ENCODE peak calls at places on chromosome 19, in four cellular contexts. One of them, this sample, is unnamed.

GRCh38 chr19:35013047-35013819 is 13.1 kb downstream of the GRAMD1A start:
- DNase-seq in K562: peak
- DNase-seq in HepG2: peak
- DNase-seq in WTC11: peak
- DNase-seq in this sample: peak

GRCh38 chr19:39941615-39942507 is 7.4 kb upstream of the FCGBP start:
- DNase-seq in WTC11: no peak
- DNase-seq in HepG2: no peak
- DNase-seq in K562: no peak
- DNase-seq in this sample: no peak

GRCh38 chr19:7738023-7738422 is 6.1 kb upstream of the CLEC4G start:
- DNase-seq in HepG2: no peak
- DNase-seq in K562: no peak
- DNase-seq in WTC11: no peak
- DNase-seq in this sample: no peak

GRCh38 chr19:6528544-6529121 is 2.2 kb upstream of the TNFSF9 start:
- DNase-seq in WTC11: peak
- DNase-seq in HepG2: peak
- DNase-seq in K562: no peak
- DNase-seq in this sample: no peak

GRCh38 chr19:47725759-47726401 is 12.7 kb downstream of the EHD2 start:
- DNase-seq in WTC11: no peak
- DNase-seq in K562: no peak
- DNase-seq in HepG2: no peak
- DNase-seq in this sample: no peak

GRCh38 chr19:19849056-19849455 is 16.6 kb upstream of the ZNF253 start:
- DNase-seq in WTC11: no peak
- DNase-seq in K562: no peak
- DNase-seq in HepG2: no peak
- DNase-seq in this sample: no peak

GRCh38 chr19:29893606-29894284 is 48.3 kb upstream of the URI1 start:
- DNase-seq in K562: peak
- DNase-seq in WTC11: no peak
- DNase-seq in HepG2: no peak
- DNase-seq in this sample: no peak

GRCh38 chr19:10544242-10544752 is 593 bp downstream of the ATG4D start:
- DNase-seq in WTC11: no peak
- DNase-seq in HepG2: no peak
- DNase-seq in K562: peak
- DNase-seq in this sample: no peak

GRCh38 chr19:23996549-23996948 is 81.9 kb downstream of the ZNF726 start:
- DNase-seq in WTC11: peak
- DNase-seq in HepG2: peak
- DNase-seq in K562: peak
- DNase-seq in this sample: peak

GRCh38 chr19:45092747-45093678 is at the start of gene PPP1R37:
- DNase-seq in HepG2: peak
- DNase-seq in WTC11: peak
- DNase-seq in K562: peak
- DNase-seq in this sample: peak

GRCh38 chr19:32598022-32598421 is 17.0 kb downstream of the PDCD5 start:
- DNase-seq in K562: no peak
- DNase-seq in WTC11: no peak
- DNase-seq in HepG2: no peak
- DNase-seq in this sample: no peak

GRCh38 chr19:54023191-54023590 is 31.8 kb downstream of the CACNG6 start:
- DNase-seq in WTC11: no peak
- DNase-seq in HepG2: no peak
- DNase-seq in K562: no peak
- DNase-seq in this sample: no peak

GRCh38 chr19:12938536-12939291 is at the start of gene CALR:
- DNase-seq in K562: no peak
- DNase-seq in WTC11: no peak
- DNase-seq in HepG2: no peak
- DNase-seq in this sample: no peak

GRCh38 chr19:46856062-46857022 is 4.5 kb upstream of the ARHGAP35 start:
- DNase-seq in K562: peak
- DNase-seq in HepG2: peak
- DNase-seq in WTC11: peak
- DNase-seq in this sample: peak

GRCh38 chr19:29076963-29077362 is 136.0 kb downstream of the UQCRFS1 start:
- DNase-seq in HepG2: no peak
- DNase-seq in K562: no peak
- DNase-seq in WTC11: no peak
- DNase-seq in this sample: no peak

GRCh38 chr19:45901432-45901903 is 945 bp downstream of the MYPOP start:
- DNase-seq in HepG2: no peak
- DNase-seq in WTC11: peak
- DNase-seq in K562: no peak
- DNase-seq in this sample: peak

GRCh38 chr19:1362385-1363257 is 21.1 kb upstream of the NDUFS7 start:
- DNase-seq in HepG2: no peak
- DNase-seq in K562: no peak
- DNase-seq in WTC11: no peak
- DNase-seq in this sample: no peak

GRCh38 chr19:39126312-39126561 is 651 bp downstream of the PAK4 start:
- DNase-seq in WTC11: no peak
- DNase-seq in K562: no peak
- DNase-seq in HepG2: no peak
- DNase-seq in this sample: no peak

GRCh38 chr19:2079865-2080301 is 16.2 kb downstream of the MOB3A start:
- DNase-seq in K562: peak
- DNase-seq in WTC11: no peak
- DNase-seq in HepG2: no peak
- DNase-seq in this sample: no peak

GRCh38 chr19:11246941-11247340 is 7.5 kb downstream of the ANGPTL8 start:
- DNase-seq in HepG2: no peak
- DNase-seq in K562: no peak
- DNase-seq in WTC11: no peak
- DNase-seq in this sample: no peak

GRCh38 chr19:44476559-44477408 is 23.5 kb downstream of the ZNF180 start:
- DNase-seq in WTC11: no peak
- DNase-seq in K562: no peak
- DNase-seq in HepG2: peak
- DNase-seq in this sample: no peak

GRCh38 chr19:34365463-34366401 is 736 bp downstream of the GPI start:
- DNase-seq in WTC11: peak
- DNase-seq in K562: peak
- DNase-seq in HepG2: no peak
- DNase-seq in this sample: peak

GRCh38 chr19:29429581-29429980 is 96.2 kb upstream of the VSTM2B start:
- DNase-seq in K562: no peak
- DNase-seq in HepG2: no peak
- DNase-seq in WTC11: no peak
- DNase-seq in this sample: no peak

GRCh38 chr19:2478324-2478755 is 2.4 kb downstream of the GADD45B start:
- DNase-seq in K562: no peak
- DNase-seq in HepG2: no peak
- DNase-seq in WTC11: no peak
- DNase-seq in this sample: no peak

GRCh38 chr19:38711726-38712153 is 32.5 kb downstream of the CAPN12 start:
- DNase-seq in K562: no peak
- DNase-seq in HepG2: no peak
- DNase-seq in WTC11: no peak
- DNase-seq in this sample: no peak

GRCh38 chr19:2239771-2240770 is 3.4 kb downstream of the SF3A2 start:
- DNase-seq in WTC11: no peak
- DNase-seq in HepG2: no peak
- DNase-seq in K562: no peak
- DNase-seq in this sample: no peak

GRCh38 chr19:1090731-1091543 is 4.2 kb downstream of the POLR2E start:
- DNase-seq in K562: no peak
- DNase-seq in WTC11: no peak
- DNase-seq in HepG2: no peak
- DNase-seq in this sample: no peak

GRCh38 chr19:55406091-55406868 is 1.3 kb downstream of the UBE2S start:
- DNase-seq in WTC11: no peak
- DNase-seq in HepG2: no peak
- DNase-seq in K562: no peak
- DNase-seq in this sample: no peak

GRCh38 chr19:43464089-43464775 is 1.2 kb downstream of the LYPD3 start:
- DNase-seq in K562: peak
- DNase-seq in WTC11: peak
- DNase-seq in HepG2: no peak
- DNase-seq in this sample: peak

GRCh38 chr19:44924243-44924725 is 9.9 kb downstream of the APOC1 start:
- DNase-seq in WTC11: no peak
- DNase-seq in HepG2: peak
- DNase-seq in K562: no peak
- DNase-seq in this sample: no peak

GRCh38 chr19:47848871-47849473 is 10.1 kb upstream of the TPRX2 start:
- DNase-seq in WTC11: peak
- DNase-seq in K562: peak
- DNase-seq in HepG2: peak
- DNase-seq in this sample: peak

GRCh38 chr19:3899531-3900294 is 19.2 kb downstream of the ATCAY start:
- DNase-seq in K562: no peak
- DNase-seq in HepG2: no peak
- DNase-seq in WTC11: no peak
- DNase-seq in this sample: no peak

GRCh38 chr19:1441677-1442438 is 3.7 kb downstream of the RPS15 start:
- DNase-seq in K562: no peak
- DNase-seq in WTC11: no peak
- DNase-seq in HepG2: no peak
- DNase-seq in this sample: no peak

GRCh38 chr19:48329167-48329891 is 4.0 kb downstream of the EMP3 start:
- DNase-seq in WTC11: peak
- DNase-seq in K562: peak
- DNase-seq in HepG2: no peak
- DNase-seq in this sample: no peak

GRCh38 chr19:13089139-13089856 is 13.4 kb downstream of the LYL1 start:
- DNase-seq in K562: peak
- DNase-seq in HepG2: peak
- DNase-seq in WTC11: peak
- DNase-seq in this sample: peak

GRCh38 chr19:41649827-41650226 is 23.0 kb upstream of the CEACAM4 start:
- DNase-seq in WTC11: no peak
- DNase-seq in K562: no peak
- DNase-seq in HepG2: no peak
- DNase-seq in this sample: no peak

GRCh38 chr19:41641879-41642485 is 15.1 kb upstream of the CEACAM4 start:
- DNase-seq in WTC11: peak
- DNase-seq in HepG2: peak
- DNase-seq in K562: peak
- DNase-seq in this sample: peak

GRCh38 chr19:41646589-41647204 is 19.8 kb upstream of the CEACAM4 start:
- DNase-seq in K562: peak
- DNase-seq in HepG2: no peak
- DNase-seq in WTC11: peak
- DNase-seq in this sample: peak
- TF ChIP-seq SP1 in K562: no peak
- TF ChIP-seq SP1 in HepG2: no peak
- TF ChIP-seq SP1 in WTC11: no peak
- TF ChIP-seq SP1 in this sample: no peak

DNA sequence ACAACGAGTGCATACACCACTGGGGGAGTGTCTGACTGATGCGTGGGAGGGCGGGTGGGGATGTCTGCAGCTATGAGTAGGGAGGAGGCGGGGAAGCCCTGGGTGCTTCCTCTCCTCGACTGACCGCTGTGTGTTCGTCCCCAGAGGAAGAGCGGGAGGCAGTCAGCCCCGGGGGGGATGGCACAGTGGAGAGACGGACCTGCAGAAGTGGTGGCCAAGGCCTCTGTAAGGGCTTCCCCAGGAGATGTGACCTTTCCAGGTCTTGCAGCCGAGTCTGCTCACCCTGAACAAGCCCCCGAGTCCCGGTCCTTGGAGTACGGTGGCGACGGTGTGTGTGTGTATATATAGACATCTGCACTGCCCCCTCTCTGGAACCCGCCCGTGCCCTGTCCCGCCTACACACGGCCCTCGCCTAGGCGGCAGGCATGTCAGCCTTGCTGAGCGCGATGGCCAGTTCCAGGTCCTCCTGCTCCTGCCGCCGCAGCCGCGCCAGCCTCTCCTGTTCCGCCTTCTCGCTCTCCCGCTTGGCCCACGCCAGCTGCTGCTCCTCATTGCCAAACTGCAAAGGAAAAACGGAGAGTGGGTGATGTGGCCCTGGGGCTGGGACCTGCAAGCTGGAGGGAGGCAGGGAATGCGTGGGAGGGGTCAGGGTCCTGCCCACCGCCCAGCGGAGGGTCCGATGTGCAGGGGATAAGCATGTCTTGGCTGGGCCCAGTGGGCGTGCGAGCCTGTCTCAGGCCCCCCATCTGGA is 30.8 kb downstream of the KLF2 start:
- DNase-seq in K562: peak
- DNase-seq in WTC11: no peak
- DNase-seq in HepG2: no peak
- DNase-seq in this sample: no peak
- TF ChIP-seq ELF4 in K562: no peak
- TF ChIP-seq ELF4 in WTC11: no peak
- TF ChIP-seq ELF4 in HepG2: no peak
- TF ChIP-seq ELF4 in this sample: no peak

GRCh38 chr19:18660051-18660910 is 23.2 kb upstream of the CRTC1 start:
- DNase-seq in WTC11: no peak
- DNase-seq in K562: peak
- DNase-seq in HepG2: no peak
- DNase-seq in this sample: no peak
- TF ChIP-seq SP1 in WTC11: no peak
- TF ChIP-seq SP1 in K562: no peak
- TF ChIP-seq SP1 in HepG2: no peak
- TF ChIP-seq SP1 in this sample: no peak

GRCh38 chr19:14149509-14149994 is 13.2 kb upstream of the ASF1B start:
- DNase-seq in K562: no peak
- DNase-seq in HepG2: no peak
- DNase-seq in WTC11: no peak
- DNase-seq in this sample: no peak
- TF ChIP-seq ELF4 in K562: no peak
- TF ChIP-seq ELF4 in HepG2: no peak
- TF ChIP-seq ELF4 in WTC11: no peak
- TF ChIP-seq ELF4 in this sample: no peak

GRCh38 chr19:4988770-4989251 is 19.9 kb downstream of the KDM4B start:
- DNase-seq in WTC11: no peak
- DNase-seq in K562: no peak
- DNase-seq in HepG2: no peak
- DNase-seq in this sample: no peak
- TF ChIP-seq SP1 in WTC11: no peak
- TF ChIP-seq SP1 in K562: no peak
- TF ChIP-seq SP1 in HepG2: no peak
- TF ChIP-seq SP1 in this sample: no peak